ENCODE peak calls at places on chromosomes 6 and 20, in four cellular contexts. One of them, this sample, is unnamed.

GRCh38 chr6:37104935-37105781 is 64.8 kb upstream of the PIM1 start:
- DNase-seq in IMR-90: no peak
- DNase-seq in NCI-H1092 treated with DMSO at 0.1 percent for 48 hours: no peak
- DNase-seq in cerebellar cortex: no peak
- DNase-seq in this sample: no peak

GRCh38 chr20:23200914-23201313 is 114.8 kb upstream of the CD93 start:
- DNase-seq in IMR-90: peak; percentile 8
- DNase-seq in NCI-H1092 treated with DMSO at 0.1 percent for 48 hours: peak; percentile 23
- DNase-seq in cerebellar cortex: peak; percentile 32
- DNase-seq in this sample: peak; percentile 17

GRCh38 chr6:45854343-45854742 is 161.3 kb downstream of the CLIC5 start:
- DNase-seq in IMR-90: no peak
- DNase-seq in NCI-H1092 treated with DMSO at 0.1 percent for 48 hours: no peak
- DNase-seq in cerebellar cortex: no peak
- DNase-seq in this sample: no peak

GRCh38 chr6:147128056-147128455 is 76.2 kb upstream of the STXBP5 start:
- DNase-seq in IMR-90: no peak
- DNase-seq in NCI-H1092 treated with DMSO at 0.1 percent for 48 hours: no peak
- DNase-seq in cerebellar cortex: no peak
- DNase-seq in this sample: no peak

GRCh38 chr20:1396264-1396663 is 3.4 kb upstream of the FKBP1A start:
- DNase-seq in IMR-90: no peak
- DNase-seq in NCI-H1092 treated with DMSO at 0.1 percent for 48 hours: no peak
- DNase-seq in cerebellar cortex: no peak
- DNase-seq in this sample: no peak

GRCh38 chr6:113825776-113826175 is 31.4 kb upstream of the MARCKS start:
- DNase-seq in IMR-90: peak; percentile 84
- DNase-seq in NCI-H1092 treated with DMSO at 0.1 percent for 48 hours: peak; percentile 79
- DNase-seq in cerebellar cortex: peak; percentile 33
- DNase-seq in this sample: peak; percentile 93

GRCh38 chr20:10178727-10179313 is 39.8 kb upstream of the SNAP25 start:
- DNase-seq in IMR-90: peak; percentile 55
- DNase-seq in NCI-H1092 treated with DMSO at 0.1 percent for 48 hours: no peak
- DNase-seq in cerebellar cortex: peak; percentile 99
- DNase-seq in this sample: peak; percentile 57

GRCh38 chr6:89258912-89259311 is 41.8 kb upstream of the GABRR1 start:
- DNase-seq in IMR-90: no peak
- DNase-seq in NCI-H1092 treated with DMSO at 0.1 percent for 48 hours: no peak
- DNase-seq in cerebellar cortex: no peak
- DNase-seq in this sample: no peak

GRCh38 chr6:101114703-101115102 is 233.6 kb upstream of the ASCC3 start:
- DNase-seq in IMR-90: peak; percentile 20
- DNase-seq in NCI-H1092 treated with DMSO at 0.1 percent for 48 hours: peak; percentile 81
- DNase-seq in cerebellar cortex: peak; percentile 91
- DNase-seq in this sample: peak; percentile 8

GRCh38 chr20:31543966-31544598 is 29.8 kb downstream of the HM13 start:
- DNase-seq in IMR-90: peak; percentile 98
- DNase-seq in NCI-H1092 treated with DMSO at 0.1 percent for 48 hours: no peak
- DNase-seq in cerebellar cortex: no peak
- DNase-seq in this sample: peak; percentile 97

GRCh38 chr6:52691718-52692117 is 20.8 kb downstream of the TMEM14A start:
- DNase-seq in IMR-90: peak; percentile 5
- DNase-seq in NCI-H1092 treated with DMSO at 0.1 percent for 48 hours: no peak
- DNase-seq in cerebellar cortex: no peak
- DNase-seq in this sample: peak; percentile 18

GRCh38 chr20:60087563-60088105 is 129.4 kb downstream of the CDH26 start:
- DNase-seq in IMR-90: no peak
- DNase-seq in NCI-H1092 treated with DMSO at 0.1 percent for 48 hours: no peak
- DNase-seq in cerebellar cortex: peak; percentile 3
- DNase-seq in this sample: peak; percentile 51

GRCh38 chr6:26198626-26199056 is 111.4 kb downstream of the HFE start:
- DNase-seq in IMR-90: peak; percentile 26
- DNase-seq in NCI-H1092 treated with DMSO at 0.1 percent for 48 hours: peak; percentile 69
- DNase-seq in cerebellar cortex: peak; percentile 74
- DNase-seq in this sample: peak; percentile 33

GRCh38 chr6:156590482-156590881 is 186.7 kb upstream of the ARID1B start:
- DNase-seq in IMR-90: no peak
- DNase-seq in NCI-H1092 treated with DMSO at 0.1 percent for 48 hours: no peak
- DNase-seq in cerebellar cortex: no peak
- DNase-seq in this sample: peak; percentile 40

GRCh38 chr6:127516676-127517273 is 2.4 kb downstream of the MTCL3 start:
- DNase-seq in IMR-90: peak; percentile 57
- DNase-seq in NCI-H1092 treated with DMSO at 0.1 percent for 48 hours: peak; percentile 87
- DNase-seq in cerebellar cortex: peak; percentile 91
- DNase-seq in this sample: peak; percentile 61

GRCh38 chr6:16985484-16986284 is 116.2 kb upstream of the STMND1 start:
- DNase-seq in IMR-90: peak; percentile 88
- DNase-seq in NCI-H1092 treated with DMSO at 0.1 percent for 48 hours: no peak
- DNase-seq in cerebellar cortex: no peak
- DNase-seq in this sample: peak; percentile 86